ENCODE peak calls at places on chromosomes 2 and 18, in six cellular contexts. L is stimulated activated naive B cell treated with anti-CD40 and anti-IgM and Interleukin-4, amounts not matched to agents 10 μg/mL and 1 μg/mL and 100 μg/mL, for 72 hours; O is Caki2; Y is foreskin fibroblast; N is nucleus accumbens; A is NCI-H1436. C is an unnamed sample.

GRCh38 chr2:233148354-233148753 is 88.2 kb downstream of the INPP5D start:
- DNase-seq in L (no peak), O (no peak), Y (no peak), N (no peak), A (no peak), C (no peak)

GRCh38 chr2:37366773-37367172 is 22.3 kb downstream of the QPCT start:
- DNase-seq in L (no peak), O (no peak), Y (no peak), N (no peak), A (no peak), C (no peak)

GRCh38 chr2:237464757-237465391 is 22.2 kb upstream of the MLPH start:
- DNase-seq in L (no peak), O (no peak), Y (no peak), N (no peak), A (no peak), C (no peak)

GRCh38 chr2:207786956-207787516 is 17.3 kb upstream of the FZD5 start:
- DNase-seq in L (no peak), O (no peak), Y (no peak), N (no peak), A (no peak), C (no peak)

GRCh38 chr2:126776701-126777619 is 121.0 kb downstream of the GYPC start:
- DNase-seq in L (peak; percentile 67), O (peak; percentile 62), Y (peak; percentile 91), N (peak; percentile 29), A (no peak), C (no peak)

GRCh38 chr18:39636931-39637330 is 2071.3 kb upstream of the CELF4 start:
- DNase-seq in L (no peak), O (no peak), Y (no peak), N (no peak), A (no peak), C (no peak)

GRCh38 chr2:230864122-230864604 is 579 bp upstream of the ITM2C start:
- DNase-seq in L (no peak), O (no peak), Y (no peak), N (no peak), A (no peak), C (no peak)

GRCh38 chr2:28345619-28346018 is 47.0 kb upstream of the FOSL2 start:
- DNase-seq in L (no peak), O (no peak), Y (no peak), N (no peak), A (no peak), C (no peak)

GRCh38 chr2:203533696-203534471 is 1.2 kb downstream of the RAPH1 start:
- DNase-seq in L (no peak), O (peak; percentile 39), Y (peak; percentile 71), N (no peak), A (no peak), C (no peak)

GRCh38 chr18:47997338-47997780 is 66.9 kb upstream of the SMAD2 start:
- DNase-seq in L (no peak), O (no peak), Y (peak; percentile 7), N (no peak), A (no peak), C (no peak)

GRCh38 chr2:112686348-112687217 is 34.2 kb upstream of the NT5DC4 start:
- DNase-seq in L (no peak), O (no peak), Y (no peak), N (no peak), A (no peak), C (no peak)

GRCh38 chr2:228079194-228079593 is 102.3 kb downstream of the SPHKAP start:
- DNase-seq in L (no peak), O (no peak), Y (no peak), N (no peak), A (no peak), C (no peak)

GRCh38 chr18:52422985-52423601 is 83.1 kb downstream of the DCC start:
- DNase-seq in L (no peak), O (no peak), Y (no peak), N (no peak), A (no peak), C (no peak)

GRCh38 chr2:72147303-72147970 is at the start of gene CYP26B1:
- DNase-seq in L (no peak), O (no peak), Y (peak; percentile 25), N (no peak), A (no peak), C (no peak)

GRCh38 chr2:213150315-213150951 is 979 bp downstream of the IKZF2 start:
- DNase-seq in L (no peak), O (no peak), Y (peak; percentile 33), N (no peak), A (no peak), C (no peak)